ENCODE peak calls at places on chromosome 1, in nine cellular contexts. One of them, this sample, is unnamed.
A peak's percentile ranks its signal among the peaks of the same experiment; 100 is the strongest.

GRCh38 chr1:115136106-115136505 is 46.8 kb upstream of the TSPAN2 start:
- DNase-seq in mesendoderm: peak; percentile 71
- DNase-seq in psoas muscle: no peak
- DNase-seq in body of pancreas: no peak
- DNase-seq in aorta: no peak
- DNase-seq in colonic mucosa: no peak
- DNase-seq in GM23338: no peak
- DNase-seq in OCI-LY7: no peak
- DNase-seq in heart left ventricle: no peak
- DNase-seq in this sample: no peak

GRCh38 chr1:48753293-48753692 is 23.4 kb downstream of the BEND5 start:
- DNase-seq in mesendoderm: no peak
- DNase-seq in psoas muscle: no peak
- DNase-seq in body of pancreas: no peak
- DNase-seq in aorta: no peak
- DNase-seq in colonic mucosa: no peak
- DNase-seq in GM23338: peak; percentile 7
- DNase-seq in OCI-LY7: no peak
- DNase-seq in heart left ventricle: no peak
- DNase-seq in this sample: no peak

GRCh38 chr1:18134324-18135046 is 26.9 kb downstream of the IGSF21 start:
- DNase-seq in mesendoderm: no peak
- DNase-seq in psoas muscle: no peak
- DNase-seq in body of pancreas: no peak
- DNase-seq in aorta: no peak
- DNase-seq in colonic mucosa: no peak
- DNase-seq in GM23338: no peak
- DNase-seq in OCI-LY7: no peak
- DNase-seq in heart left ventricle: no peak
- DNase-seq in this sample: no peak

GRCh38 chr1:94737124-94737998 is 82.8 kb upstream of the SLC44A3 start:
- DNase-seq in mesendoderm: no peak
- DNase-seq in psoas muscle: no peak
- DNase-seq in body of pancreas: no peak
- DNase-seq in aorta: no peak
- DNase-seq in colonic mucosa: no peak
- DNase-seq in GM23338: no peak
- DNase-seq in OCI-LY7: no peak
- DNase-seq in heart left ventricle: no peak
- DNase-seq in this sample: no peak

GRCh38 chr1:29704430-29704829 is 468.1 kb downstream of the PTPRU start:
- DNase-seq in mesendoderm: no peak
- DNase-seq in psoas muscle: no peak
- DNase-seq in body of pancreas: no peak
- DNase-seq in aorta: no peak
- DNase-seq in colonic mucosa: no peak
- DNase-seq in GM23338: no peak
- DNase-seq in OCI-LY7: no peak
- DNase-seq in heart left ventricle: no peak
- DNase-seq in this sample: no peak

GRCh38 chr1:18041107-18041506 is 66.5 kb upstream of the IGSF21 start:
- DNase-seq in mesendoderm: no peak
- DNase-seq in psoas muscle: no peak
- DNase-seq in body of pancreas: no peak
- DNase-seq in aorta: no peak
- DNase-seq in colonic mucosa: no peak
- DNase-seq in GM23338: no peak
- DNase-seq in OCI-LY7: peak; percentile 65
- DNase-seq in heart left ventricle: no peak
- DNase-seq in this sample: no peak

GRCh38 chr1:151994956-151995355 is 1.3 kb upstream of the S100A10 start:
- DNase-seq in mesendoderm: peak; percentile 89
- DNase-seq in psoas muscle: peak; percentile 33
- DNase-seq in body of pancreas: no peak
- DNase-seq in aorta: no peak
- DNase-seq in colonic mucosa: peak; percentile 41
- DNase-seq in GM23338: peak; percentile 71
- DNase-seq in OCI-LY7: no peak
- DNase-seq in heart left ventricle: no peak
- DNase-seq in this sample: no peak

GRCh38 chr1:94820918-94821317 is 761 bp downstream of the SLC44A3 start:
- DNase-seq in mesendoderm: no peak
- DNase-seq in psoas muscle: no peak
- DNase-seq in body of pancreas: no peak
- DNase-seq in aorta: no peak
- DNase-seq in colonic mucosa: no peak
- DNase-seq in GM23338: no peak
- DNase-seq in OCI-LY7: no peak
- DNase-seq in heart left ventricle: no peak
- DNase-seq in this sample: no peak

GRCh38 chr1:65066379-65066765 is 81.6 kb upstream of the AK4 start:
- DNase-seq in mesendoderm: no peak
- DNase-seq in psoas muscle: no peak
- DNase-seq in body of pancreas: no peak
- DNase-seq in aorta: no peak
- DNase-seq in colonic mucosa: no peak
- DNase-seq in GM23338: no peak
- DNase-seq in OCI-LY7: no peak
- DNase-seq in heart left ventricle: no peak
- DNase-seq in this sample: no peak

GRCh38 chr1:214476958-214477870 is 74.2 kb downstream of the PTPN14 start:
- DNase-seq in mesendoderm: no peak
- DNase-seq in psoas muscle: no peak
- DNase-seq in body of pancreas: no peak
- DNase-seq in aorta: no peak
- DNase-seq in colonic mucosa: no peak
- DNase-seq in GM23338: no peak
- DNase-seq in OCI-LY7: no peak
- DNase-seq in heart left ventricle: no peak
- DNase-seq in this sample: no peak

DNA sequence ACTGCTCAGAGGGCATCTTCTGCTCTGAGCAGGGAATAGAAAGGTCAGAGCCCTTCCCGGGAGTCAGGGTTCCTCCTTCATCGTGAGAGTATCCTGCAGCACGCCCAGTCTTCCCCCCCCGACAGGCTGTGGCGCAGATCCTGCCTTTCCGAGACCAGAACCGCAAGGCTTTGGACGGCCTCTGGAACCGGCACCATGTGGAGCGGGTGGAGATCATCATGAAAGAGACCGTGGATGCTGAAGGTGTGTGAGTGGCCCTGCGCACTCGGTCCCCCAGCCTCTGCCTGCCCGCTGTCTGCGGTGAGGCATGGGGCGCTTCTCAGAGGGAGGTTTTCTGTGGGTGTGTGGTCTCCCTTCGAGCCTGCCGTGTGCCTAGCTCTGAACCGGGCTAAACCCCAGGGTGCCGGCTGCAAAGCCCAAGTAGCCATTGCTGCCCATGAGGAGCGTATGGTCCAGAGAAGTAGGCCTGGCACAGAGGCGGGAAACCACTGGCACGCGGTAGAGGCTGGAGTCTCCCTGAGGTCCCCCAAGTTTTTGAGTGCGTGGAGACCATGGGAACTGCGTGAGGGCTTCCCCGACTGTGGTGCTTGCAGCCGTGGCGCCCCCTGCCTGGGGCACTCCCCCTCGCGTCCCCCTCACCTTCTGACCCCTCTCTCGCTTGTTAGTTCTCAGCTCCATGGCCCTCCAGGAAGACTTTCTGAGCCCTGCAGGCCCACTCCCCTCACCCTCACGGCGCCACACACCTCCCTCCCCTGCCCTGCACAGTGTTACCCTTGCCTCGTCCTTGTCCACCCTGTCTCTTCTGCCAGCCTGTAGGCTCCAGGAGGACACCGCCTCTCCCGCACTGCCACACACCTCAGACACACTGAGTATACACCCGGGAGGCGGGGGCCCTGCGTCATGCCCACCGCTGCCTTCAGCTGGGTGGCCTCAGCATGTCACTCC is 12.5 kb downstream of the H6PD start:
- DNase-seq in mesendoderm: no peak
- DNase-seq in psoas muscle: no peak
- DNase-seq in body of pancreas: no peak
- DNase-seq in aorta: peak; percentile 60
- DNase-seq in colonic mucosa: no peak
- DNase-seq in GM23338: peak; percentile 61
- DNase-seq in OCI-LY7: no peak
- DNase-seq in heart left ventricle: peak; percentile 55
- DNase-seq in this sample: no peak
- H3K4me1 ChIP-seq in mesendoderm: no peaks in the 10 kb centered on the region
- H3K4me1 ChIP-seq in psoas muscle: peaks cover 97% of the 10 kb centered on the region
- H3K4me1 ChIP-seq in body of pancreas: peaks cover 83% of the 10 kb centered on the region
- H3K4me1 ChIP-seq in aorta: peaks cover 3% of the 10 kb centered on the region
- H3K4me1 ChIP-seq in colonic mucosa: peaks cover 15% of the 10 kb centered on the region
- H3K4me1 ChIP-seq in GM23338: peaks cover 12% of the 10 kb centered on the region
- H3K4me1 ChIP-seq in OCI-LY7: no peaks in the 10 kb centered on the region
- H3K4me1 ChIP-seq in heart left ventricle: peaks cover 82% of the 10 kb centered on the region
- H3K4me1 ChIP-seq in this sample: peaks cover 100% of the 10 kb centered on the region

GRCh38 chr1:180854456-180854855 is 58.2 kb upstream of the KIAA1614 start:
- DNase-seq in mesendoderm: peak; percentile 82
- DNase-seq in psoas muscle: no peak
- DNase-seq in body of pancreas: no peak
- DNase-seq in aorta: no peak
- DNase-seq in colonic mucosa: no peak
- DNase-seq in GM23338: no peak
- DNase-seq in OCI-LY7: no peak
- DNase-seq in heart left ventricle: no peak
- DNase-seq in this sample: no peak

GRCh38 chr1:180851995-180852887 is 60.5 kb upstream of the KIAA1614 start:
- DNase-seq in mesendoderm: no peak
- DNase-seq in psoas muscle: no peak
- DNase-seq in body of pancreas: no peak
- DNase-seq in aorta: no peak
- DNase-seq in colonic mucosa: no peak
- DNase-seq in GM23338: no peak
- DNase-seq in OCI-LY7: peak; percentile 19
- DNase-seq in heart left ventricle: no peak
- DNase-seq in this sample: no peak

GRCh38 chr1:180857947-180858768 is 54.5 kb upstream of the KIAA1614 start:
- DNase-seq in mesendoderm: no peak
- DNase-seq in psoas muscle: no peak
- DNase-seq in body of pancreas: no peak
- DNase-seq in aorta: no peak
- DNase-seq in colonic mucosa: no peak
- DNase-seq in GM23338: no peak
- DNase-seq in OCI-LY7: no peak
- DNase-seq in heart left ventricle: no peak
- DNase-seq in this sample: no peak

GRCh38 chr1:180849031-180849775 is 63.5 kb upstream of the KIAA1614 start:
- DNase-seq in mesendoderm: no peak
- DNase-seq in psoas muscle: no peak
- DNase-seq in body of pancreas: peak; percentile 23
- DNase-seq in aorta: no peak
- DNase-seq in colonic mucosa: no peak
- DNase-seq in GM23338: no peak
- DNase-seq in OCI-LY7: peak; percentile 39
- DNase-seq in heart left ventricle: no peak
- DNase-seq in this sample: no peak

DNA sequence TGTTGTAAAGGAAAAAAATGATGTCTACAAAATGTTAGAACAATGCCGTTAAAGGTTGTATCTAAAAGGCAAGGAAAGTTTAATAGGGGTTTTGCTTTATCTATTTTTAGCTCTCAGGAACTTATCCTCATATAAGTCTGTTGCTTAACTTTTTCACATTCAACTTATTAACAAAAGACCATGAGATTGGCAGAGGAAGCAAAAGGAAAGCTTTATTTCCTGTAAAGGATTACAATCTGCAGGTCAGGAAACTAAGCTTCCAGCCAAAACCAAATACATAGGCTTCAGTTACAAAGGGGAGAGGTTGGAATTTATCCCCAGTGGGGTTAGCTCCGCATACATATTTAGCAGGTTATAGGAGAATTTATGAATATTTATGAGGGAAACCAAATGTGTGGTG is 58.7 kb upstream of the KIAA1614 start:
- DNase-seq in mesendoderm: peak; percentile 14
- DNase-seq in psoas muscle: no peak
- DNase-seq in body of pancreas: no peak
- DNase-seq in aorta: no peak
- DNase-seq in colonic mucosa: no peak
- DNase-seq in GM23338: no peak
- DNase-seq in OCI-LY7: no peak
- DNase-seq in heart left ventricle: no peak
- DNase-seq in this sample: no peak
- H3K4me1 ChIP-seq in mesendoderm: peaks cover 2% of the 10 kb centered on the region
- H3K4me1 ChIP-seq in psoas muscle: no peaks in the 10 kb centered on the region
- H3K4me1 ChIP-seq in body of pancreas: peaks cover 46% of the 10 kb centered on the region
- H3K4me1 ChIP-seq in aorta: no peaks in the 10 kb centered on the region
- H3K4me1 ChIP-seq in colonic mucosa: no peaks in the 10 kb centered on the region
- H3K4me1 ChIP-seq in GM23338: peaks cover 22% of the 10 kb centered on the region
- H3K4me1 ChIP-seq in OCI-LY7: peaks cover 21% of the 10 kb centered on the region
- H3K4me1 ChIP-seq in heart left ventricle: peaks cover 27% of the 10 kb centered on the region
- H3K4me1 ChIP-seq in this sample: peaks cover 30% of the 10 kb centered on the region

GRCh38 chr1:201842472-201843020 is 13.6 kb downstream of the IPO9 start:
- DNase-seq in mesendoderm: peak; percentile 15
- DNase-seq in psoas muscle: no peak
- DNase-seq in body of pancreas: no peak
- DNase-seq in aorta: no peak
- DNase-seq in colonic mucosa: no peak
- DNase-seq in GM23338: no peak
- DNase-seq in OCI-LY7: no peak
- DNase-seq in heart left ventricle: no peak
- DNase-seq in this sample: no peak

GRCh38 chr1:201840055-201840454 is 11.1 kb downstream of the IPO9 start:
- DNase-seq in mesendoderm: no peak
- DNase-seq in psoas muscle: no peak
- DNase-seq in body of pancreas: no peak
- DNase-seq in aorta: no peak
- DNase-seq in colonic mucosa: no peak
- DNase-seq in GM23338: no peak
- DNase-seq in OCI-LY7: no peak
- DNase-seq in heart left ventricle: no peak
- DNase-seq in this sample: no peak

GRCh38 chr1:201834621-201835020 is 5.7 kb downstream of the IPO9 start:
- DNase-seq in mesendoderm: no peak
- DNase-seq in psoas muscle: no peak
- DNase-seq in body of pancreas: no peak
- DNase-seq in aorta: no peak
- DNase-seq in colonic mucosa: no peak
- DNase-seq in GM23338: no peak
- DNase-seq in OCI-LY7: no peak
- DNase-seq in heart left ventricle: no peak
- DNase-seq in this sample: no peak

GRCh38 chr1:201841265-201841912 is 12.4 kb downstream of the IPO9 start:
- DNase-seq in mesendoderm: no peak
- DNase-seq in psoas muscle: no peak
- DNase-seq in body of pancreas: no peak
- DNase-seq in aorta: no peak
- DNase-seq in colonic mucosa: no peak
- DNase-seq in GM23338: no peak
- DNase-seq in OCI-LY7: no peak
- DNase-seq in heart left ventricle: no peak
- DNase-seq in this sample: no peak

GRCh38 chr1:201838381-201838780 is 9.4 kb downstream of the IPO9 start:
- DNase-seq in mesendoderm: no peak
- DNase-seq in psoas muscle: no peak
- DNase-seq in body of pancreas: no peak
- DNase-seq in aorta: no peak
- DNase-seq in colonic mucosa: no peak
- DNase-seq in GM23338: no peak
- DNase-seq in OCI-LY7: no peak
- DNase-seq in heart left ventricle: no peak
- DNase-seq in this sample: no peak
- H3K4me1 ChIP-seq in mesendoderm: peaks cover 13% of the 10 kb centered on the region
- H3K4me1 ChIP-seq in psoas muscle: peaks cover 17% of the 10 kb centered on the region
- H3K4me1 ChIP-seq in body of pancreas: no peaks in the 10 kb centered on the region
- H3K4me1 ChIP-seq in aorta: peaks cover 10% of the 10 kb centered on the region
- H3K4me1 ChIP-seq in colonic mucosa: no peaks in the 10 kb centered on the region
- H3K4me1 ChIP-seq in GM23338: peaks cover 27% of the 10 kb centered on the region
- H3K4me1 ChIP-seq in OCI-LY7: peaks cover 4% of the 10 kb centered on the region
- H3K4me1 ChIP-seq in heart left ventricle: peaks cover 8% of the 10 kb centered on the region
- H3K4me1 ChIP-seq in this sample: peaks cover 11% of the 10 kb centered on the region

GRCh38 chr1:204258213-204259115 is 44.7 kb upstream of the GOLT1A start:
- DNase-seq in mesendoderm: peak; percentile 87
- DNase-seq in psoas muscle: peak; percentile 39
- DNase-seq in body of pancreas: peak; percentile 61
- DNase-seq in aorta: peak; percentile 80
- DNase-seq in colonic mucosa: peak; percentile 52
- DNase-seq in GM23338: peak; percentile 88
- DNase-seq in OCI-LY7: peak; percentile 28
- DNase-seq in heart left ventricle: peak; percentile 66
- DNase-seq in this sample: peak; percentile 56
- H3K4me1 ChIP-seq in mesendoderm: peaks cover 11% of the 10 kb centered on the region
- H3K4me1 ChIP-seq in psoas muscle: no peaks in the 10 kb centered on the region
- H3K4me1 ChIP-seq in body of pancreas: no peaks in the 10 kb centered on the region
- H3K4me1 ChIP-seq in aorta: no peaks in the 10 kb centered on the region
- H3K4me1 ChIP-seq in colonic mucosa: peaks cover 4% of the 10 kb centered on the region
- H3K4me1 ChIP-seq in GM23338: peaks cover 32% of the 10 kb centered on the region
- H3K4me1 ChIP-seq in OCI-LY7: no peaks in the 10 kb centered on the region
- H3K4me1 ChIP-seq in heart left ventricle: peaks cover 6% of the 10 kb centered on the region
- H3K4me1 ChIP-seq in this sample: peaks cover 11% of the 10 kb centered on the region